ENCODE peak calls at places on chromosomes 5 and 9, in five cellular contexts. X, E, J, M and B are unnamed samples.

GRCh38 chr9:463455-464125 is 248.9 kb downstream of the DOCK8 start:
- DNase-seq in M (no peak), E (no peak), J (no peak), X (no peak), B (no peak)

GRCh38 chr5:71937906-71938698 is 169.2 kb upstream of the MAP1B start:
- DNase-seq in M (peak), E (no peak), J (no peak), X (no peak), B (no peak)

GRCh38 chr9:33161011-33161588 is 6.0 kb downstream of the B4GALT1 start:
- DNase-seq in E (no peak), M (no peak), J (peak), X (peak), B (no peak)

GRCh38 chr9:80650964-80651555 is 1038.3 kb downstream of the TLE1 start:
- DNase-seq in J (no peak), M (peak), X (peak), E (no peak), B (no peak)

GRCh38 chr9:15349892-15350761 is 43.1 kb upstream of the TTC39B start:
- DNase-seq in J (no peak), M (no peak), E (no peak), X (peak), B (no peak)

GRCh38 chr9:34457266-34458012 is 931 bp downstream of the FAM219A start:
- DNase-seq in M (peak), E (no peak), X (peak), J (peak), B (no peak)

GRCh38 chr9:79686381-79687130 is 114.8 kb downstream of the TLE4 start:
- DNase-seq in J (peak), E (no peak), M (no peak), X (peak), B (no peak)

GRCh38 chr5:53262348-53262970 is 152.9 kb upstream of the MOCS2 start:
- DNase-seq in E (no peak), X (peak), J (peak), M (no peak), B (no peak)

GRCh38 chr9:80994892-80995291 is 694.5 kb downstream of the TLE1 start:
- DNase-seq in E (no peak), J (no peak), X (peak), M (no peak), B (no peak)

GRCh38 chr5:35470866-35471265 is 146.8 kb upstream of the SPEF2 start:
- DNase-seq in M (no peak), X (peak), E (no peak), J (no peak), B (no peak)

GRCh38 chr9:38285236-38285635 is 107.3 kb upstream of the ALDH1B1 start:
- DNase-seq in J (no peak), X (no peak), M (no peak), E (no peak), B (no peak)

GRCh38 chr9:5438301-5439162 is 807 bp upstream of the PLGRKT start:
- DNase-seq in J (no peak), M (no peak), X (peak), E (no peak), B (no peak)

GRCh38 chr9:38652486-38652885 is 32.1 kb upstream of the ANKRD18A start:
- DNase-seq in X (no peak), J (no peak), M (no peak), E (no peak), B (no peak)